ENCODE peak calls at places on chromosomes 3 and 15, in four cellular contexts. K is K562, U is HCT116, Y is Panc1. G is an unnamed sample.
A peak's percentile ranks its signal among the peaks of the same experiment; 100 is the strongest.

GRCh38 chr3:174857301-174857700 is 1.8 kb upstream of the NAALADL2 start:
- DNase-seq in K (no peak), U (no peak), Y (no peak), G (no peak)

GRCh38 chr15:69973102-69973714 is 124.5 kb downstream of the TLE3 start:
- DNase-seq in K (peak; percentile 30), U (no peak), Y (no peak), G (peak; percentile 48)

GRCh38 chr3:124363451-124363850 is 366.8 kb upstream of the UMPS start:
- DNase-seq in K (no peak), U (no peak), Y (no peak), G (no peak)

GRCh38 chr3:66618066-66618465 is 117.2 kb upstream of the LRIG1 start:
- DNase-seq in K (no peak), U (no peak), Y (no peak), G (no peak)

GRCh38 chr3:20488101-20488500 is 302.1 kb upstream of the SGO1 start:
- DNase-seq in K (no peak), U (no peak), Y (no peak), G (no peak)

GRCh38 chr15:25248583-25249235 is 190.1 kb downstream of the UBE3A start:
- DNase-seq in K (no peak), U (no peak), Y (no peak), G (no peak)

GRCh38 chr15:55282284-55282833 is 7.3 kb downstream of the RAB27A start:
- DNase-seq in K (peak; percentile 75), U (no peak), Y (no peak), G (no peak)

GRCh38 chr15:63874616-63875015 is 40.9 kb upstream of the HERC1 start:
- DNase-seq in K (no peak), U (no peak), Y (no peak), G (no peak)

GRCh38 chr3:74515451-74515850 is 99.0 kb downstream of the CNTN3 start:
- DNase-seq in K (no peak), U (no peak), Y (no peak), G (no peak)

GRCh38 chr3:183061431-183062172 is 37.7 kb downstream of the MCCC1 start:
- DNase-seq in K (peak; percentile 15), U (no peak), Y (no peak), G (no peak)

GRCh38 chr3:116331370-116331769 is 113.9 kb downstream of the LSAMP start:
- DNase-seq in K (no peak), U (no peak), Y (no peak), G (no peak)

GRCh38 chr3:142912440-142913172 is 23.7 kb upstream of the PCOLCE2 start:
- DNase-seq in K (no peak), U (no peak), Y (no peak), G (no peak)

GRCh38 chr3:138367912-138368311 is 19.5 kb downstream of the MRAS start:
- DNase-seq in K (no peak), U (no peak), Y (no peak), G (no peak)

GRCh38 chr3:58071480-58071971 is 63.3 kb downstream of the FLNB start:
- DNase-seq in K (no peak), U (no peak), Y (no peak), G (peak; percentile 76)
- TF ChIP-seq REST in K (no peak), U (no peak), Y (no peak), G (no peak)

GRCh38 chr3:98556164-98557130 is 24.7 kb downstream of the GPR15 start:
- DNase-seq in K (no peak), U (peak; percentile 93), Y (no peak), G (no peak)
- TF ChIP-seq REST in K (no peak), U (no peak), Y (no peak), G (no peak)

DNA sequence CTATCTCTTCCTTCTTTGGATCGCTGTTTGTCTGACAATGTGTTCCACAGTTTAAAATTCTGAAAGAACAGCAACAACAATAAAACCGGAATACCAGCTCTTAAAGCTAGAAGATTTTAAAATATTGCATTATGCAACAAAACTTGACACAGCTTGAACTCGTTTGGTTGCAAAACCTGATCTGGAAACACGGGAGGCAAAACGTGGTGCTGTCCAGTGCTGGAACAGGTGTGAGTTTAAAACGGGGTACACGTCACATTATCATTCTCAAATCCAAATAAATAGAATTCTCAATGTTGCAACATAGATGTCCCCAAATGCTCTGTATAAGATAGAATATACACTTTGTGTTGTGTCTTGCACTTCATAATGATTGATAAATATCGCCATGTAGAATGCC is 110.9 kb upstream of the LYSMD4 start:
- DNase-seq in K (no peak), U (no peak), Y (no peak), G (no peak)
- TF ChIP-seq REST in K (no peak), U (peak; percentile 22), Y (no peak), G (peak; percentile 65)

GRCh38 chr3:64053581-64053980 is 30.3 kb upstream of the PSMD6 start:
- DNase-seq in K (no peak), U (no peak), Y (no peak), G (no peak)
- TF ChIP-seq REST in K (no peak), U (no peak), Y (no peak), G (no peak)

GRCh38 chr15:96326551-96327154 is 3.8 kb upstream of the NR2F2 start:
- DNase-seq in K (peak; percentile 71), U (no peak), Y (no peak), G (peak; percentile 51)
- TF ChIP-seq REST in K (no peak), U (no peak), Y (no peak), G (no peak)

DNA sequence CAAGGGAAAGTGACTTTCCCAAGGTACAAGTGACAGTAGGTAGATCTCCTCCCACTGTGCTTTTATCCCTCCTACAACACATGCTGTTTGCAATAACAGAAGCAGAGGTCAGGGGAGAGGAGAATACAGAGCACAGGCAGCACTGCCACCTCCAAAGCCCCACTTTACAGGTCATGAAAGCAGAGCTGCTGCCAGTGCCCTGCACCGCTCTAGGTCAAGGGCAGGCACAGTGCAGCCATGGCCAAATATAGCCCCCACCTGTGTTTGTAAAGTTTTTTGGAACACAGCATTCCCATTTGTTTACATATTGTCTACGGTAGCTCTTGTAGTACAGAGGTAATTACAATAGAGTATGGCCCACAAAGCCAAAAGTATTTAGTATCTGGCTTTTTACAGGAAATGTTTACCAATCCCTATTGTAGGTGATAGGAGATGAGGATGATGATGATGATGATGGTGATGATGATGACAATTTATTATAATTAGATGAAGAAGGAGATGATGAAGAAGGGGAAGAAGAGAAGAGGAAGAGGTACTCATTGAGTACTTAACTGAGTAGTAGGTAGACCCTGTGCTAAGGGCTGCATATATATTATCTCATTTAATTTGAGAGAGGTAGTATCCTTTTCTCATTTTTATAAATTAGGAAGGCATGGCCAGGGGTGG is 20.4 kb downstream of the HDC start:
- DNase-seq in K (no peak), U (no peak), Y (no peak), G (no peak)
- TF ChIP-seq REST in K (no peak), U (no peak), Y (no peak), G (no peak)

G was measured in A549.